ENCODE peak calls at places on chromosomes 11 and 22, in four cellular contexts. Y is HTR-8/SVneo, G is GM03348, D is endothelial cell. E is an unnamed sample.

GRCh38 chr11:8288824-8289223 is 25.1 kb upstream of the LMO1 start:
- DNase-seq in Y (no peak), G (no peak), D (no peak), E (no peak)

GRCh38 chr11:64698427-64698826 is 24.6 kb downstream of the NRXN2 start:
- DNase-seq in Y (no peak), G (no peak), D (no peak), E (no peak)

GRCh38 chr22:36384766-36385400 is 2.9 kb downstream of the MYH9 start:
- DNase-seq in Y (no peak), G (no peak), D (peak), E (no peak)

GRCh38 chr11:92308366-92308765 is 83.7 kb downstream of the FAT3 start:
- DNase-seq in Y (no peak), G (no peak), D (no peak), E (no peak)

GRCh38 chr11:70899616-70900015 is 352.8 kb downstream of the SHANK2 start:
- DNase-seq in Y (no peak), G (no peak), D (no peak), E (no peak)

GRCh38 chr11:2555376-2555775 is 110.6 kb downstream of the KCNQ1 start:
- DNase-seq in Y (no peak), G (no peak), D (no peak), E (no peak)

GRCh38 chr11:66874232-66874631 is 17.4 kb downstream of the LRFN4 start:
- DNase-seq in Y (no peak), G (no peak), D (no peak), E (no peak)

GRCh38 chr11:114262681-114263509 is 33.3 kb upstream of the NNMT start:
- DNase-seq in Y (peak), G (peak), D (peak), E (peak)

GRCh38 chr11:43268161-43268560 is 43.6 kb upstream of the API5 start:
- DNase-seq in Y (no peak), G (no peak), D (no peak), E (no peak)

GRCh38 chr11:112280268-112281126 is 19.8 kb upstream of the PLET1 start:
- DNase-seq in Y (peak), G (peak), D (peak), E (peak)

GRCh38 chr11:57424802-57425564 is 1.9 kb downstream of the SLC43A3 start:
- DNase-seq in Y (peak), G (peak), D (no peak), E (no peak)

GRCh38 chr11:70303070-70303469 is 32.6 kb downstream of the PPFIA1 start:
- DNase-seq in Y (no peak), G (peak), D (no peak), E (no peak)

GRCh38 chr22:36156515-36157419 is 3.8 kb downstream of the APOL3 start:
- DNase-seq in Y (peak), G (peak), D (peak), E (no peak)

GRCh38 chr11:2788751-2789140 is 89.0 kb upstream of the KCNQ1OT1 start:
- DNase-seq in Y (no peak), G (no peak), D (peak), E (no peak)

GRCh38 chr11:132895340-132895739 is 637.0 kb downstream of the OPCML start:
- DNase-seq in Y (peak), G (no peak), D (no peak), E (no peak)

GRCh38 chr11:48172818-48173609 is 43.6 kb upstream of the OR4B1 start:
- DNase-seq in Y (peak), G (peak), D (peak), E (peak)

GRCh38 chr22:46196268-46196667 is 45.9 kb downstream of the PPARA start:
- DNase-seq in Y (no peak), G (no peak), D (no peak), E (no peak)

GRCh38 chr11:10413268-10413667 is 41.8 kb upstream of the AMPD3 start:
- DNase-seq in Y (no peak), G (no peak), D (no peak), E (peak)

GRCh38 chr11:32006799-32007388 is 84.0 kb upstream of the RCN1 start:
- DNase-seq in Y (peak), G (peak), D (peak), E (peak)

GRCh38 chr11:1553808-1554594 is 18.1 kb downstream of the DUSP8 start:
- DNase-seq in Y (no peak), G (no peak), D (no peak), E (no peak)

GRCh38 chr11:117094776-117095175 is 3.5 kb downstream of the SIK3 start:
- DNase-seq in Y (no peak), G (peak), D (no peak), E (no peak)

GRCh38 chr22:41976070-41976901 is 7.0 kb downstream of the SEPTIN3 start:
- DNase-seq in Y (peak), G (peak), D (no peak), E (no peak)

GRCh38 chr11:65899356-65900124 is 648 bp downstream of the FOSL1 start:
- DNase-seq in Y (peak), G (peak), D (peak), E (no peak)

GRCh38 chr11:121589946-121590537 is 137.3 kb upstream of the SORL1-AS1 start:
- DNase-seq in Y (no peak), G (no peak), D (no peak), E (no peak)

GRCh38 chr11:130095326-130095725 is 25.6 kb downstream of the APLP2 start:
- DNase-seq in Y (no peak), G (no peak), D (no peak), E (no peak)

GRCh38 chr22:50529416-50530279 is at the start of gene TYMP:
- DNase-seq in Y (no peak), G (peak), D (no peak), E (no peak)

GRCh38 chr11:23263466-23263865 is 403.2 kb upstream of the CCDC179 start:
- DNase-seq in Y (no peak), G (no peak), D (no peak), E (no peak)

GRCh38 chr11:71247551-71248250 is 4.7 kb downstream of the SHANK2 start:
- DNase-seq in Y (no peak), G (no peak), D (no peak), E (no peak)

GRCh38 chr11:9251306-9251705 is 13.8 kb downstream of the DENND5A start:
- DNase-seq in Y (peak), G (no peak), D (no peak), E (no peak)

GRCh38 chr11:80155412-80156017 is 714.7 kb upstream of the TENM4 start:
- DNase-seq in Y (no peak), G (peak), D (peak), E (no peak)

GRCh38 chr11:112004389-112004788 is 20.8 kb upstream of the DLAT start:
- DNase-seq in Y (no peak), G (peak), D (peak), E (peak)

GRCh38 chr11:65885231-65885630 is 3.0 kb downstream of the FIBP start:
- DNase-seq in Y (no peak), G (no peak), D (no peak), E (no peak)

GRCh38 chr11:30513087-30513486 is 73.1 kb downstream of the MPPED2 start:
- DNase-seq in Y (no peak), G (no peak), D (no peak), E (no peak)

GRCh38 chr11:133530501-133530835 is 1.8 kb downstream of the OPCML start:
- DNase-seq in Y (no peak), G (no peak), D (peak), E (no peak)

GRCh38 chr11:45180888-45181594 is 34.6 kb downstream of the PRDM11 start:
- DNase-seq in Y (peak), G (peak), D (peak), E (peak)

GRCh38 chr22:28829358-28830181 is 29.2 kb upstream of the XBP1 start:
- DNase-seq in Y (peak), G (peak), D (peak), E (peak)